ENCODE peak calls at places on chromosomes 3 and 15, in ten cellular contexts. G is kidney glomerular epithelial cell; W is HuH-7; U is NCI-H1694 treated with DMSO at 0.1 percent for 48 hours; R is dorsolateral prefrontal cortex; M is kidney tubule cell; E is activated CD4-positive, alpha-beta T cell treated with anti-CD3 and anti-CD28 coated beads, Interleukin-2, amount 50 U/mL, for 4 hours; O is bronchial epithelial cell; Z is activated T-cell treated with anti-CD3 and anti-CD28 coated beads for 24 hours; T is AG04449. S is an unnamed sample.

GRCh38 chr3:172965256-172965655 is 175.8 kb downstream of the SPATA16 start:
- DNase-seq in G (no peak), W (no peak), U (no peak), R (no peak), M (no peak), E (no peak), O (no peak), Z (no peak), T (peak), S (no peak)

GRCh38 chr3:57160046-57160730 is 5.0 kb downstream of the IL17RD start:
- DNase-seq in G (no peak), W (no peak), U (no peak), R (no peak), M (no peak), E (no peak), O (no peak), Z (no peak), T (no peak), S (no peak)

GRCh38 chr3:45414823-45415222 is 26.4 kb downstream of the LARS2 start:
- DNase-seq in G (no peak), W (no peak), U (no peak), R (no peak), M (peak), E (no peak), O (peak), Z (no peak), T (no peak), S (no peak)

GRCh38 chr3:121064121-121064520 is 156.1 kb downstream of the STXBP5L start:
- DNase-seq in G (no peak), W (no peak), U (no peak), R (no peak), M (no peak), E (no peak), O (peak), Z (no peak), T (no peak), S (no peak)

GRCh38 chr3:10594915-10595314 is 89.5 kb upstream of the ATP2B2 start:
- DNase-seq in G (peak), W (peak), U (no peak), R (no peak), M (peak), E (peak), O (peak), Z (peak), T (no peak), S (no peak)

GRCh38 chr15:97235285-97235985 is 725.1 kb upstream of the ARRDC4 start:
- DNase-seq in G (peak), W (peak), U (no peak), R (no peak), M (peak), E (peak), O (peak), Z (peak), T (no peak), S (no peak)

GRCh38 chr3:49616491-49616941 is 57.6 kb upstream of the APEH start:
- DNase-seq in G (peak), W (no peak), U (no peak), R (peak), M (peak), E (no peak), O (no peak), Z (no peak), T (peak), S (peak)

GRCh38 chr15:53525894-53526293 is 233.6 kb downstream of the WDR72 start:
- DNase-seq in G (no peak), W (no peak), U (no peak), R (no peak), M (peak), E (no peak), O (peak), Z (no peak), T (no peak), S (no peak)

GRCh38 chr3:4835616-4836043 is 143.6 kb upstream of the BHLHE40 start:
- DNase-seq in G (peak), W (no peak), U (no peak), R (no peak), M (peak), E (no peak), O (peak), Z (no peak), T (no peak), S (no peak)

GRCh38 chr3:61890167-61890566 is 328.8 kb downstream of the PTPRG start:
- DNase-seq in G (peak), W (no peak), U (no peak), R (no peak), M (no peak), E (no peak), O (no peak), Z (no peak), T (no peak), S (no peak)

GRCh38 chr3:147422934-147423599 is 13.9 kb downstream of the ZIC1 start:
- DNase-seq in G (no peak), W (peak), U (no peak), R (no peak), M (no peak), E (no peak), O (no peak), Z (no peak), T (no peak), S (peak)

GRCh38 chr3:126394179-126394976 is at the start of gene CFAP100:
- DNase-seq in G (no peak), W (no peak), U (no peak), R (no peak), M (peak), E (no peak), O (peak), Z (no peak), T (no peak), S (peak)

GRCh38 chr3:136068708-136069107 is 103.2 kb downstream of the PPP2R3A start:
- DNase-seq in G (no peak), W (no peak), U (no peak), R (no peak), M (peak), E (no peak), O (no peak), Z (no peak), T (peak), S (no peak)

GRCh38 chr15:66740802-66741201 is 38.8 kb downstream of the SMAD6 start:
- DNase-seq in G (no peak), W (no peak), U (no peak), R (peak), M (no peak), E (no peak), O (no peak), Z (no peak), T (no peak), S (no peak)

GRCh38 chr3:134694445-134694844 is 43.6 kb upstream of the KY start:
- DNase-seq in G (no peak), W (no peak), U (no peak), R (no peak), M (no peak), E (no peak), O (no peak), Z (no peak), T (no peak), S (no peak)

GRCh38 chr3:112437146-112438022 is 61.9 kb downstream of the BTLA start:
- DNase-seq in G (no peak), W (peak), U (no peak), R (no peak), M (peak), E (no peak), O (peak), Z (no peak), T (no peak), S (no peak)

GRCh38 chr3:197749315-197749600 is 425 bp upstream of the FYTTD1 start:
- DNase-seq in G (no peak), W (peak), U (peak), R (peak), M (peak), E (peak), O (peak), Z (peak), T (no peak), S (no peak)

GRCh38 chr15:70478251-70478990 is 284.9 kb downstream of the UACA start:
- DNase-seq in G (peak), W (no peak), U (no peak), R (no peak), M (peak), E (no peak), O (no peak), Z (no peak), T (no peak), S (no peak)

GRCh38 chr15:26357653-26358052 is 415.2 kb downstream of the GABRB3 start:
- DNase-seq in G (no peak), W (no peak), U (no peak), R (no peak), M (no peak), E (no peak), O (no peak), Z (no peak), T (no peak), S (no peak)

GRCh38 chr15:88621789-88622604 is 857 bp downstream of the AEN start:
- DNase-seq in G (no peak), W (peak), U (peak), R (no peak), M (peak), E (peak), O (peak), Z (no peak), T (no peak), S (no peak)